ENCODE peak calls at places on chromosomes 1 and 21, in eight cellular contexts. N is Panc1, G is pancreas, E is transverse colon, I is uterus, M is fibroblast of lung, H is bronchial epithelial cell, P is colonic mucosa. C is an unnamed sample. For H3K36me3, the result is how much of the 10 kb centered on the place peaks cover.

GRCh38 chr1:42957880-42958487 is 684 bp downstream of the SLC2A1 start:
- DNase-seq in N (no peak), G (peak), E (peak), I (peak), M (peak), H (no peak), P (no peak), C (no peak)

GRCh38 chr1:1437033-1437903 is 1.8 kb downstream of the VWA1 start:
- DNase-seq in N (no peak), G (peak), E (no peak), I (peak), M (no peak), H (no peak), P (no peak), C (no peak)

GRCh38 chr1:245389878-245390277 is 235.1 kb downstream of the KIF26B start:
- DNase-seq in N (no peak), G (no peak), E (no peak), I (no peak), M (no peak), H (no peak), P (no peak), C (no peak)

GRCh38 chr1:97743129-97743528 is 177.7 kb downstream of the DPYD start:
- DNase-seq in N (no peak), G (no peak), E (no peak), I (no peak), M (no peak), H (peak), P (no peak), C (no peak)

GRCh38 chr1:37765937-37766664 is 1.2 kb upstream of the EPHA10 start:
- DNase-seq in N (no peak), G (no peak), E (no peak), I (no peak), M (no peak), H (no peak), P (no peak), C (no peak)

GRCh38 chr1:178870944-178871343 is at the start of gene ANGPTL1:
- DNase-seq in N (no peak), G (no peak), E (no peak), I (no peak), M (peak), H (no peak), P (no peak), C (no peak)

GRCh38 chr1:67970088-67970487 is 80.3 kb downstream of the DIRAS3 start:
- DNase-seq in N (peak), G (no peak), E (no peak), I (no peak), M (peak), H (peak), P (no peak), C (peak)

GRCh38 chr1:200880212-200880611 is 7.4 kb downstream of the GPR25 start:
- DNase-seq in N (no peak), G (no peak), E (no peak), I (no peak), M (no peak), H (no peak), P (no peak), C (no peak)

GRCh38 chr1:97170296-97170695 is 448.7 kb downstream of the PTBP2 start:
- DNase-seq in N (no peak), G (no peak), E (no peak), I (no peak), M (no peak), H (no peak), P (no peak), C (no peak)

GRCh38 chr1:175968486-175969182 is 225.2 kb upstream of the TNR start:
- DNase-seq in N (no peak), G (no peak), E (no peak), I (no peak), M (no peak), H (no peak), P (no peak), C (no peak)

GRCh38 chr1:8276173-8276914 is 41.6 kb upstream of the SLC45A1 start:
- DNase-seq in N (no peak), G (peak), E (no peak), I (no peak), M (no peak), H (no peak), P (no peak), C (no peak)

GRCh38 chr1:223838125-223838854 is 7.5 kb downstream of the TP53BP2 start:
- DNase-seq in N (no peak), G (no peak), E (no peak), I (no peak), M (no peak), H (no peak), P (no peak), C (no peak)

GRCh38 chr1:114833421-114833820 is 21.2 kb upstream of the SYCP1 start:
- DNase-seq in N (no peak), G (no peak), E (no peak), I (no peak), M (no peak), H (peak), P (no peak), C (no peak)

GRCh38 chr1:108568589-108568988 is 8.7 kb downstream of the EEIG2 start:
- DNase-seq in N (no peak), G (no peak), E (no peak), I (no peak), M (no peak), H (no peak), P (no peak), C (no peak)

GRCh38 chr1:241423541-241424479 is 66.8 kb upstream of the RGS7 start:
- DNase-seq in N (no peak), G (peak), E (no peak), I (no peak), M (peak), H (no peak), P (no peak), C (no peak)

GRCh38 chr21:31604591-31605190 is 54.8 kb upstream of the SOD1 start:
- DNase-seq in N (peak), G (peak), E (peak), I (peak), M (peak), H (peak), P (peak), C (no peak)

GRCh38 chr1:168453056-168453455 is 90.7 kb downstream of the XCL2 start:
- DNase-seq in N (no peak), G (no peak), E (no peak), I (no peak), M (no peak), H (no peak), P (no peak), C (no peak)

GRCh38 chr1:193694741-193695140 is 508.3 kb upstream of the B3GALT2 start:
- DNase-seq in N (no peak), G (no peak), E (no peak), I (no peak), M (no peak), H (no peak), P (no peak), C (no peak)

GRCh38 chr1:153649137-153649866 is 9.2 kb upstream of the SNAPIN start:
- DNase-seq in N (no peak), G (peak), E (no peak), I (no peak), M (no peak), H (no peak), P (no peak), C (no peak)

GRCh38 chr1:82775402-82776000 is 974.8 kb downstream of the ADGRL2 start:
- DNase-seq in N (peak), G (no peak), E (peak), I (no peak), M (peak), H (peak), P (peak), C (no peak)

GRCh38 chr1:151991663-151992344 is 1.9 kb downstream of the S100A10 start:
- DNase-seq in N (no peak), G (no peak), E (no peak), I (no peak), M (no peak), H (no peak), P (no peak), C (no peak)

GRCh38 chr1:236568285-236568894 is 35.9 kb downstream of the HEATR1 start:
- DNase-seq in N (no peak), G (no peak), E (no peak), I (no peak), M (peak), H (peak), P (no peak), C (no peak)

GRCh38 chr1:192951961-192952460 is 107.1 kb downstream of the UCHL5 start:
- DNase-seq in N (peak), G (no peak), E (peak), I (peak), M (peak), H (peak), P (no peak), C (peak)

GRCh38 chr1:206115791-206116190 is 1.4 kb downstream of the AVPR1B start:
- DNase-seq in N (no peak), G (no peak), E (no peak), I (no peak), M (no peak), H (no peak), P (no peak), C (no peak)

GRCh38 chr1:70103770-70104169 is 101.6 kb downstream of the LRRC40 start:
- DNase-seq in N (no peak), G (no peak), E (no peak), I (no peak), M (peak), H (no peak), P (no peak), C (no peak)

GRCh38 chr1:14255711-14256110 is 342.8 kb upstream of the KAZN start:
- DNase-seq in N (no peak), G (no peak), E (no peak), I (no peak), M (peak), H (no peak), P (no peak), C (no peak)

GRCh38 chr1:31244326-31244725 is 4.6 kb upstream of the NKAIN1 start:
- DNase-seq in N (no peak), G (no peak), E (no peak), I (no peak), M (no peak), H (peak), P (no peak), C (no peak)

GRCh38 chr1:1407957-1408318 is 845 bp upstream of the MRPL20 start:
- DNase-seq in N (no peak), G (peak), E (no peak), I (no peak), M (no peak), H (no peak), P (no peak), C (no peak)

GRCh38 chr1:214349781-214350180 is 68.8 kb downstream of the SMYD2 start:
- DNase-seq in N (no peak), G (no peak), E (no peak), I (no peak), M (no peak), H (no peak), P (no peak), C (no peak)

GRCh38 chr1:68255301-68255700 is 23.0 kb upstream of the WLS start:
- DNase-seq in N (no peak), G (no peak), E (no peak), I (no peak), M (no peak), H (no peak), P (no peak), C (no peak)

GRCh38 chr1:207186503-207186902 is 82.5 kb downstream of the C4BPA start:
- DNase-seq in N (no peak), G (no peak), E (no peak), I (no peak), M (no peak), H (peak), P (no peak), C (no peak)

GRCh38 chr1:108114026-108114599 is 86.0 kb downstream of the SLC25A24 start:
- DNase-seq in N (no peak), G (no peak), E (no peak), I (no peak), M (no peak), H (no peak), P (no peak), C (no peak)

GRCh38 chr1:201640624-201641023 is 101.7 kb downstream of the NAV1 start:
- DNase-seq in N (no peak), G (no peak), E (peak), I (peak), M (peak), H (no peak), P (peak), C (no peak)

GRCh38 chr1:18795002-18795689 is 64.3 kb downstream of the TAS1R2 start:
- DNase-seq in N (no peak), G (no peak), E (no peak), I (no peak), M (no peak), H (no peak), P (no peak), C (no peak)

GRCh38 chr1:9711466-9712020 is 60.0 kb downstream of the PIK3CD start:
- DNase-seq in N (no peak), G (no peak), E (no peak), I (no peak), M (no peak), H (no peak), P (no peak), C (no peak)
- H3K36me3 ChIP-seq in N (under half), G (under half), E (under half), I (under half), M (under half), H (under half), P (under half), C (under half)

GRCh38 chr1:22053861-22054770 is 1.6 kb downstream of the CDC42 start:
- DNase-seq in N (no peak), G (no peak), E (no peak), I (no peak), M (no peak), H (peak), P (no peak), C (no peak)

GRCh38 chr1:22052115-22053017 is at the start of gene CDC42:
- DNase-seq in N (peak), G (peak), E (peak), I (peak), M (peak), H (peak), P (peak), C (peak)

GRCh38 chr1:22053018-22053860 is 730 bp downstream of the CDC42 start:
- DNase-seq in N (peak), G (peak), E (peak), I (peak), M (peak), H (peak), P (peak), C (peak)

GRCh38 chr1:22050330-22050729 is 2.2 kb upstream of the CDC42 start:
- DNase-seq in N (no peak), G (no peak), E (no peak), I (no peak), M (no peak), H (no peak), P (no peak), C (no peak)

DNA sequence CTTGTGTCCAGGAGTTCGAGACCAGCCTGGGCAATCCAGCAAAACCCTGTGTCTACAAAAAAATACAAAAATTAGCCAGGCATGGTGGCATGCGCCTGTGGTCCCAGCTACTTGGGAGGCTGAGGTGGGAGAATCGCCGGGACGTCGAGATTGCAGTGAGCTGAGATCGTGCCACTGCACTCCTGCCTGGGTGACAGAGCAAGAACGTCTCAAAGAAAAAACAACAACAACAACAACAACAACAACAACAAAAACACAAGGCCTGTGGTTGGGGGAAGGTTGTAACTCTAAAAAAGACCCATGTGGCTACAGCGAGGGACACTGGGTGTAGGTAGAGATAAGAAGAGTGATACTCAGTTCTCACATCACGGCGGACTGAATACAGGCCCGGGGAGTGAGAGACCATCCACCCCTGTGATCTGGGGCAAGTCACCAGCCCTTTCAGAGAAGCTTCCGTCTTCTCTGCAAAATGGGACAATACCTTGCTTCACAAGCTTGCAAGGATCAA is 848 bp upstream of the CDC42 start:
- DNase-seq in N (no peak), G (no peak), E (no peak), I (no peak), M (no peak), H (no peak), P (no peak), C (no peak)
- H3K4me3 ChIP-seq in N (peak), G (no peak), E (no peak), I (no peak), M (no peak), H (no peak), P (no peak), C (no peak)

GRCh38 chr21:38468989-38469388 is 29.3 kb downstream of the ERG start:
- DNase-seq in N (no peak), G (no peak), E (no peak), I (no peak), M (no peak), H (peak), P (no peak), C (peak)

GRCh38 chr21:38467369-38467768 is 30.9 kb downstream of the ERG start:
- DNase-seq in N (no peak), G (no peak), E (no peak), I (no peak), M (no peak), H (no peak), P (no peak), C (no peak)

GRCh38 chr21:38470762-38471161 is 27.5 kb downstream of the ERG start:
- DNase-seq in N (no peak), G (no peak), E (no peak), I (no peak), M (peak), H (peak), P (no peak), C (peak)

GRCh38 chr21:38471766-38472165 is 26.5 kb downstream of the ERG start:
- DNase-seq in N (no peak), G (no peak), E (no peak), I (no peak), M (no peak), H (peak), P (no peak), C (no peak)

GRCh38 chr21:38467911-38468310 is 30.4 kb downstream of the ERG start:
- DNase-seq in N (no peak), G (no peak), E (no peak), I (no peak), M (no peak), H (no peak), P (no peak), C (no peak)
- TF ChIP-seq CTCF in N (no peak), G (no peak), E (no peak), I (no peak), M (no peak), H (no peak), P (no peak), C (no peak)

GRCh38 chr1:41015894-41016470 is 5.5 kb downstream of the SLFNL1 start:
- DNase-seq in N (no peak), G (no peak), E (no peak), I (no peak), M (no peak), H (no peak), P (no peak), C (no peak)

GRCh38 chr1:41014871-41015270 is 6.7 kb downstream of the SLFNL1 start:
- DNase-seq in N (no peak), G (no peak), E (no peak), I (no peak), M (no peak), H (no peak), P (no peak), C (no peak)

GRCh38 chr1:41017141-41018024 is 4.1 kb downstream of the SLFNL1 start:
- DNase-seq in N (no peak), G (no peak), E (no peak), I (no peak), M (no peak), H (no peak), P (no peak), C (no peak)

GRCh38 chr1:41013812-41014211 is 7.7 kb downstream of the SLFNL1 start:
- DNase-seq in N (no peak), G (no peak), E (no peak), I (no peak), M (no peak), H (no peak), P (no peak), C (no peak)

DNA sequence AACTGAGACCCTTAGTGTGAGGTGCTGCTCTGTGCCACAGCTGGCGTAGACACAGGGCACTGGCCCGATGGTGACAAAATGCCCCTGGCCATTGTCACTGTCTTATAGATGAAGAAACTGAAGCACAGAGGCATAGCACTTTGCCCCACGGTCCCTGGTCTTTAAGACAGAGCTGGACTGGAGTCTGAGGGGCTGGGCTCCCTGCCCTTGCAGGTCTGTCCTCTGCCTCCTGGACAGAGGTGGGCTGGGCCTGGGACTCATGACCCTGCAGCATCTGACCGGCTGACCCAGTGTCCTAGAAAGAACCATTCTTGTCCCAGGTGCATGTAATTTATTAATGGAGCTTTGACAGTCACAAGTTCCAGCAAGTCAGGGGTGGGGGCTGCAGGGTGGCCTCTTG is 6.2 kb downstream of the SLFNL1 start:
- DNase-seq in N (no peak), G (no peak), E (no peak), I (no peak), M (no peak), H (no peak), P (no peak), C (no peak)
- H3K36me3 ChIP-seq in N (under half), G (under half), E (under half), I (under half), M (under half), H (under half), P (under half), C (under half)

GRCh38 chr1:228794173-228794572 is 58.9 kb downstream of the RHOU start:
- DNase-seq in N (no peak), G (no peak), E (no peak), I (no peak), M (no peak), H (no peak), P (no peak), C (no peak)
- H3K4me3 ChIP-seq in N (no peak), G (no peak), E (no peak), I (no peak), M (no peak), H (no peak), P (no peak), C (no peak)

DNA sequence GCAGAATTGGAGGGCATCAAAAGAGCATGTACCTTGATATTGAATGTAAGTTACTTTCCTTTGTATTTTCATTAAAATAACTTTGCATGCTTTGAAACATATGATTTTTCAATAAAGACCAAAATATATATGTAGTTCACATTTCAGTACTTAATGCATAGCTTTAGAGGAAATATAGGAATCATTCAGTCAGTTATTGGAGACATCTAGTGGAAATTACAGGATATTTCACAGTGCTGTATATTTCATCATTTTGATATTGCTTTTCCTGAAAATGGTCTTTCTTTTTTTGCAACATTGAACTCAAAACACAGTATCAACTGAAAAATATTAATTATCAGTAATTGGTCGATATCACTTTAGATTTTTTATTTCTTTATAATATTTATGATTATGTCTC is 375.8 kb downstream of the NCAM2 start:
- DNase-seq in N (no peak), G (no peak), E (no peak), I (no peak), M (peak), H (no peak), P (no peak), C (no peak)
- TF ChIP-seq CTCF in N (no peak), G (no peak), E (no peak), I (no peak), M (peak), H (no peak), P (no peak), C (no peak)

GRCh38 chr21:28986677-28987076 is 6.0 kb downstream of the LTN1 start:
- DNase-seq in N (no peak), G (no peak), E (no peak), I (no peak), M (no peak), H (no peak), P (no peak), C (no peak)
- H3K36me3 ChIP-seq in N (under half), G (under half), E (under half), I (under half), M (under half), H (under half), P (under half), C (under half)